ENCODE peak calls at places on chromosomes 1 and 21, in seven cellular contexts. Q is dermis blood vessel endothelial cell; S is activated CD4-positive, CD25-positive, alpha-beta regulatory T cell treated with anti-CD3 and anti-CD28 coated beads, Interleukin-2, amount 50 U/mL, for 72 hours; Y is HFF-Myc; F is stomach; L is uterus; V is effector CD4-positive, alpha-beta T cell. W is an unnamed sample.

GRCh38 chr1:89563957-89564604 is 39.5 kb downstream of the LRRC8B start:
- DNase-seq in S (no peak), V (no peak), L (no peak), F (no peak), Y (peak), Q (no peak), W (no peak)

GRCh38 chr1:100614570-100614969 is 76.6 kb downstream of the GPR88 start:
- DNase-seq in F (no peak), S (no peak), V (no peak), Y (no peak), Q (no peak), L (no peak), W (no peak)

GRCh38 chr1:172670791-172671190 is 11.9 kb downstream of the FASLG start:
- DNase-seq in F (no peak), S (no peak), L (no peak), V (peak), Q (no peak), Y (no peak), W (no peak)

GRCh38 chr1:43932786-43933385 is 715 bp upstream of the ARTN start:
- DNase-seq in S (no peak), Y (no peak), V (no peak), F (no peak), Q (no peak), L (no peak), W (no peak)

GRCh38 chr1:20716232-20716631 is 1.6 kb downstream of the KIF17 start:
- DNase-seq in S (no peak), F (no peak), L (no peak), Q (no peak), V (no peak), Y (no peak), W (no peak)

GRCh38 chr1:17833661-17834501 is 78.7 kb downstream of the ACTL8 start:
- DNase-seq in Q (no peak), F (no peak), S (no peak), Y (no peak), L (no peak), V (no peak), W (no peak)

GRCh38 chr1:162055062-162055461 is 14.4 kb upstream of the NOS1AP start:
- DNase-seq in L (no peak), S (no peak), Y (peak), F (no peak), V (no peak), Q (peak), W (no peak)

GRCh38 chr1:195153107-195153506 is 1455.1 kb downstream of the KCNT2 start:
- DNase-seq in S (no peak), Q (no peak), F (no peak), V (no peak), L (no peak), Y (no peak), W (no peak)

GRCh38 chr1:160125761-160126160 is 10.2 kb downstream of the ATP1A2 start:
- DNase-seq in F (no peak), Q (no peak), S (no peak), V (no peak), L (no peak), Y (no peak), W (no peak)

GRCh38 chr1:9778905-9779304 is 44.9 kb downstream of the CLSTN1 start:
- DNase-seq in F (no peak), V (no peak), S (no peak), Q (no peak), Y (no peak), L (no peak), W (no peak)

GRCh38 chr1:230863449-230863848 is 4.9 kb downstream of the C1orf198 start:
- DNase-seq in F (peak), Q (no peak), V (no peak), L (no peak), Y (no peak), S (no peak), W (peak)

GRCh38 chr1:151001592-151001991 is 5.1 kb downstream of the MINDY1 start:
- DNase-seq in L (no peak), F (no peak), Q (peak), S (no peak), Y (no peak), V (no peak), W (no peak)

GRCh38 chr1:153985984-153986761 is at the start of gene RAB13:
- DNase-seq in S (no peak), V (no peak), Q (peak), L (peak), Y (peak), F (peak), W (peak)

GRCh38 chr1:19445417-19446342 is 39.7 kb downstream of the CAPZB start:
- DNase-seq in S (no peak), Y (no peak), L (no peak), F (peak), V (no peak), Q (peak), W (peak)

GRCh38 chr1:65141394-65141793 is 6.6 kb upstream of the AK4 start:
- DNase-seq in L (no peak), V (no peak), Q (peak), F (no peak), Y (peak), S (no peak), W (no peak)

GRCh38 chr1:224791362-224791941 is 138.0 kb upstream of the DNAH14 start:
- DNase-seq in L (no peak), Q (no peak), V (no peak), F (no peak), S (no peak), Y (no peak), W (no peak)

GRCh38 chr1:110186558-110186957 is 23.6 kb upstream of the KCNC4 start:
- DNase-seq in Y (no peak), S (no peak), V (no peak), F (no peak), L (no peak), Q (no peak), W (no peak)

GRCh38 chr1:53343831-53344668 is 16.2 kb upstream of the LRP8 start:
- DNase-seq in Y (no peak), L (no peak), V (no peak), Q (no peak), F (peak), S (peak), W (no peak)

GRCh38 chr1:203136409-203137042 is 9.0 kb downstream of the ADORA1 start:
- DNase-seq in V (no peak), Y (no peak), S (no peak), F (no peak), L (no peak), Q (no peak), W (no peak)

GRCh38 chr1:108527135-108527534 is 32.8 kb upstream of the EEIG2 start:
- DNase-seq in F (no peak), S (no peak), Y (no peak), Q (no peak), L (no peak), V (no peak), W (no peak)

GRCh38 chr21:29145837-29146453 is 15.5 kb downstream of the MAP3K7CL start:
- DNase-seq in L (no peak), V (no peak), Y (no peak), F (no peak), S (no peak), Q (peak), W (no peak)

GRCh38 chr1:81873946-81874345 is 73.2 kb downstream of the ADGRL2 start:
- DNase-seq in V (no peak), S (no peak), F (no peak), Y (no peak), Q (no peak), L (no peak), W (no peak)

GRCh38 chr1:64049900-64050540 is 153.4 kb upstream of the UBE2U start:
- DNase-seq in L (no peak), Y (no peak), Q (no peak), F (no peak), V (no peak), S (no peak), W (no peak)

GRCh38 chr1:7448986-7449385 is 322.1 kb upstream of the VAMP3 start:
- DNase-seq in Q (no peak), V (no peak), Y (no peak), S (no peak), L (no peak), F (no peak), W (no peak)

GRCh38 chr1:222641269-222641948 is 23.5 kb downstream of the MIA3 start:
- DNase-seq in Q (no peak), S (no peak), F (no peak), L (no peak), Y (no peak), V (no peak), W (no peak)

GRCh38 chr21:15210235-15210678 is 145.5 kb upstream of the NRIP1 start:
- DNase-seq in F (peak), Q (no peak), S (no peak), Y (no peak), L (no peak), V (no peak), W (no peak)

GRCh38 chr1:30520461-30520860 is 202.9 kb downstream of the MATN1 start:
- DNase-seq in Y (no peak), L (no peak), Q (no peak), V (no peak), S (no peak), F (peak), W (no peak)

GRCh38 chr1:114668784-114669561 is 876 bp downstream of the DENND2C start:
- DNase-seq in Y (no peak), S (no peak), L (no peak), Q (no peak), F (no peak), V (no peak), W (no peak)

GRCh38 chr1:98086796-98087195 is 166.0 kb upstream of the DPYD start:
- DNase-seq in V (no peak), S (no peak), Q (peak), L (no peak), F (no peak), Y (peak), W (no peak)

GRCh38 chr21:42663200-42663483 is 9.7 kb downstream of the PDE9A start:
- DNase-seq in V (no peak), Q (no peak), L (no peak), Y (no peak), F (no peak), S (no peak), W (no peak)

GRCh38 chr1:166627583-166627982 is 211.7 kb upstream of the POGK start:
- DNase-seq in L (no peak), S (no peak), V (no peak), F (no peak), Y (no peak), Q (no peak), W (no peak)

GRCh38 chr1:176157995-176158394 is 49.1 kb downstream of the COP1 start:
- DNase-seq in Q (no peak), Y (no peak), S (no peak), F (no peak), V (no peak), L (no peak), W (no peak)

GRCh38 chr1:6357243-6357929 is 36.2 kb downstream of the ACOT7 start:
- DNase-seq in Y (no peak), L (no peak), V (no peak), F (no peak), Q (no peak), S (no peak), W (peak)